ENCODE peak calls at places on chromosomes 11 and 22, in eight cellular contexts. S, D, B, E, J, R, C and W are unnamed samples.

GRCh38 chr11:59668188-59668949 is 468 bp downstream of the PATL1 start:
- DNase-seq in S (peak), D (no peak), B (peak), E (peak), J (peak), R (peak), C (peak), W (no peak)

GRCh38 chr22:27896251-27896650 is 22.8 kb downstream of the PITPNB start:
- DNase-seq in S (no peak), D (no peak), B (no peak), E (no peak), J (no peak), R (peak), C (no peak), W (no peak)

GRCh38 chr11:16669799-16670415 is 68.5 kb upstream of the C11orf58 start:
- DNase-seq in S (peak), D (no peak), B (no peak), E (peak), J (no peak), R (no peak), C (peak), W (no peak)

GRCh38 chr22:31504282-31504681 is 7.9 kb downstream of the SFI1 start:
- DNase-seq in S (peak), D (no peak), B (no peak), E (peak), J (no peak), R (no peak), C (no peak), W (no peak)

GRCh38 chr11:23555085-23555484 is 694.8 kb upstream of the CCDC179 start:
- DNase-seq in S (peak), D (no peak), B (no peak), E (peak), J (no peak), R (no peak), C (no peak), W (no peak)

GRCh38 chr11:102225689-102226562 is 91.4 kb upstream of the BIRC3 start:
- DNase-seq in S (peak), D (no peak), B (no peak), E (peak), J (no peak), R (no peak), C (no peak), W (no peak)

GRCh38 chr11:76690736-76691135 is 20.2 kb upstream of the LRRC32 start:
- DNase-seq in S (no peak), D (no peak), B (no peak), E (peak), J (no peak), R (no peak), C (no peak), W (no peak)

GRCh38 chr11:127733552-127733951 is 733.0 kb upstream of the KIRREL3 start:
- DNase-seq in S (no peak), D (no peak), B (no peak), E (no peak), J (no peak), R (no peak), C (no peak), W (no peak)

GRCh38 chr11:117550466-117550865 is 222.8 kb downstream of the CEP164 start:
- DNase-seq in S (no peak), D (no peak), B (no peak), E (no peak), J (no peak), R (no peak), C (no peak), W (no peak)

GRCh38 chr11:119188887-119189286 is 3.6 kb downstream of the NHERF4 start:
- DNase-seq in S (no peak), D (no peak), B (no peak), E (no peak), J (no peak), R (no peak), C (no peak), W (no peak)

GRCh38 chr22:40428796-40429195 is 58.4 kb downstream of the SGSM3 start:
- DNase-seq in S (no peak), D (no peak), B (no peak), E (no peak), J (no peak), R (no peak), C (no peak), W (no peak)

GRCh38 chr22:50396751-50397370 is 53.7 kb downstream of the PPP6R2 start:
- DNase-seq in S (no peak), D (no peak), B (no peak), E (no peak), J (no peak), R (no peak), C (no peak), W (no peak)

GRCh38 chr11:84291996-84292395 is 1005.8 kb upstream of the CCDC90B start:
- DNase-seq in S (peak), D (no peak), B (no peak), E (peak), J (no peak), R (no peak), C (no peak), W (no peak)

GRCh38 chr11:19576903-19577302 is 135.7 kb upstream of the NAV2 start:
- DNase-seq in S (no peak), D (no peak), B (no peak), E (no peak), J (no peak), R (no peak), C (no peak), W (no peak)

DNA sequence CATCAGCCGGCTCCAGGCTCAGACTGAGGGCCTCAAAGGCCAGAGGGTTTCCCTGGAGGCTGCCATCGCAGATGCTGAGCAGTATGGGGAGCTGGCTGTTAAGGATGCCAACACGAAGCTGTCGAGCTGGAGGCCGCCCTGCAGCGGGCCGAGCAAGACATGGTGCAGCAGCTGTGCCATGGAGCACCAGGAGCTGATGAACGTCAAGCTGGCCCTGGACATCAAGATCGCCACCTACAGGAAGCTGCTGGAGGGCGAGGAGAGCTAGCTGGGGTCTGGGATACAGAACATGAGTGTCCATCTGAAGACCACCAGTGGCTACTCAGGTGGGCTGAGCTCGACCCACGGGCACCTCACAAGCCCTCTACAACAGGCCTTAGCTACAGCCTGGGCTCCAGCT is 4.0 kb upstream of the SCUBE2 start:
- DNase-seq in S (no peak), D (no peak), B (no peak), E (no peak), J (no peak), R (no peak), C (no peak), W (no peak)
- TF ChIP-seq CTCF in S (no peak), D (no peak), B (no peak), E (no peak), J (no peak), R (no peak), C (peak), W (no peak)

DNA sequence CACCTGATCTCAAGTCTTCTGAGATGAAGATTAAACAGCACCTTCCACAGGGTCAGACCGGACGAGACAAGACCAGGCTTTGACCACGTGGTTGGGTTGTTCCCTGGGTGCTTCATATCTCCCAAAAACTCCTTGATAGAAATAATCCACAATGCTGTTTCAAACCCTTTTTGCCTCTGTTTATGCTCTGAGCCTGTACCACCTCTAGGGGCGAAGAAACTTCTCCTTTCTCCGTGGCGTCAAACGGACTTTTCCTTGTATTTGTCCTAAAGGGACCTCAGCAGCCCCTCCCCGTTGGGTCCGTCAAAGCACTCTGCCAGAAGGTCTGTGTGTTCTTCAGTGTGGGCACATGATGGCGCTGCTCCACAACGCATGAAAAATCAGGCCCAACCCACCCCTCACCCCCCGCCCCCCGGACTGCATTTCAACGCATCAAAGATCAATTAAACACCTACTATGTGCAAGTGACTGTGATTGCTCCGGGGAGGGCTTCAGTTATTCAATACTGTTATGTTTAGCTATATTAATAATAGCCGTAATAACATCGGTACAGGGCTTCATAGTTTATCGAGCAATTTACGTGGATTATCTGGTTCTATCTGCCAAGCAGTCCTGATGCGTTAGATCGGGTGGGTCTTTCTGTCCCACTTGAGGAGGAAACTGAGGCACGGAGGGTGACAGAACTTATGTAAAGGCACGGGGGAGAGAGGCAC is 17.3 kb upstream of the EIF3D start:
- DNase-seq in S (no peak), D (no peak), B (peak), E (peak), J (no peak), R (peak), C (peak), W (no peak)
- TF ChIP-seq CTCF in S (peak), D (no peak), B (peak), E (peak), J (no peak), R (peak), C (peak), W (peak)

GRCh38 chr11:47177229-47177845 is 658 bp upstream of the ARFGAP2 start:
- DNase-seq in S (peak), D (peak), B (peak), E (peak), J (peak), R (peak), C (no peak), W (peak)
- TF ChIP-seq CTCF in S (peak), D (peak), B (peak), E (peak), J (no peak), R (peak), C (peak), W (peak)

DNA sequence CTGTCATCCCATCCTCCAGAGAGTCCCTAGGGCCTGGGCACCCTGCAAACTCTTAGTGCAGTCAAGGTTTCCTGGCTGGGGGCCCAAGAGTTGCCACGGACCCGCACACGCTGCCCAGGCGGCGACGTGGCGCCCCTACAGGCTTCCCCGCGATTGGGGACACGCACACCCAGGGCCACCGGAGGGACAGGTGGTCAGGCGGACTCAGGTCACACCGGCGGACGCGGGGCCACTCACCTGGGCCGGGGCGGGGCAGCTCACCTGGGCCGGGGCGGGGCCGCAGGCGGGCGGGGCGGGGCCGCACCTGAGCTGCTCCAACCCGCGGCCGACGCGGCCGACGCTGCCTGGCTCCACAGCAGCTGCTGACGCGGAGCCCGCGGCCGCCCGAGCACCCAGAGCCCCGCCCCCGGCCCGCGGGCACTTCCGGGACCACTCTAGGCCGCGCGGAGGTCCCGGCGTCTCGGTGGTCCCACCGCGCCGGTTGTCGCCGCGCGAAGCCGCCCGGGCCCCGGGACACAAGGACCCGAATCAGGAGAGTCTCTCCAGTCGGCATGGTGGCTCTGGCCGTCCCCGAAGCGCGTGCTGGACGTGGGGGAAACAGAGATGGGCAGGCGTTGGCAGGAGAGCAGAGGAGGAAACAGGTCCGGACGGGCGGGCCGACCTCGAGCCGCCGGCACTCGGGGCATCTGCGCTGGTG is at the start of gene ZNF70:
- DNase-seq in S (peak), D (peak), B (peak), E (peak), J (peak), R (peak), C (no peak), W (peak)
- TF ChIP-seq CTCF in S (no peak), D (no peak), B (no peak), E (peak), J (no peak), R (no peak), C (no peak), W (peak)

DNA sequence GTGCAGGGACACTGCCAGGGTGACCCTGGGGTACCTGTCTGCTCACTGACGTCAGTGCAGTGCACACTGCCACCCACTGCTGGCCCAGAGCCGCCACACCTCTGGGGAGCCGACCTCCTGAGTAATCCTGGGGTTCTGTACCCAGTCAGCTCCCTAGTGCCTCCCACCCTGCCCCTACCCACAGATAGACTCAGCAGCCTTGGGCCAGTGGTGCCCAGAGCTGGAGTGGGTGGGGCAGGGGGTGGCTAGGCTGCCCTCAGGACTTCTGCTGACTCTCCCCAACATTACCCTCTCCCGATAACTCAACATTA is 5.8 kb downstream of the NRXN2 start:
- DNase-seq in S (no peak), D (no peak), B (no peak), E (no peak), J (no peak), R (no peak), C (no peak), W (no peak)
- TF ChIP-seq CTCF in S (no peak), D (no peak), B (no peak), E (no peak), J (no peak), R (no peak), C (peak), W (no peak)

DNA sequence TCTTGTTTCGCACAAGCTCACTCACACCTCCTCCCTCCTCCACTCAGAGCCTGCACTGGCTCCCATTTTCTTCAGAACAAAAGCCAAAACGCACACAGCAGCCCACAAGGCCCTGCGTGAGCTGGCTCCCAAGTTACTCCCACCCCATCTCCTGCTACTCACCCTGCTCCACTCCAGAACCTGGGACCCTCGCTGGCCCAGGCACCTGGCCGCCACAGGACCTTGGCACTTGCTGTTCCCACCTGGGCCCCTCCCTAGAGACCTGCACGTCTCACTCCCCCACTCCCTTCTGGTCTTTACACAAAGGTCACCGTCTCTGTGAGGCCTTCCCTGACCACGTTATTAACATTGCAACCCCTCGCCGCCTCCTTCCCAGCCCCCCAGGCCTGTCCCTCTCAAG is 945 bp upstream of the MFNG start:
- DNase-seq in S (no peak), D (no peak), B (no peak), E (no peak), J (no peak), R (no peak), C (no peak), W (no peak)
- TF ChIP-seq CTCF in S (no peak), D (no peak), B (no peak), E (no peak), J (no peak), R (no peak), C (no peak), W (no peak)

GRCh38 chr11:2122907-2123627 is 16.1 kb downstream of the IGF2 start:
- DNase-seq in S (no peak), D (no peak), B (no peak), E (no peak), J (no peak), R (no peak), C (no peak), W (no peak)
- TF ChIP-seq CTCF in S (no peak), D (no peak), B (no peak), E (no peak), J (no peak), R (no peak), C (peak), W (no peak)

GRCh38 chr11:2870460-2870859 is 15.1 kb downstream of the CDKN1C start:
- DNase-seq in S (no peak), D (no peak), B (no peak), E (no peak), J (no peak), R (no peak), C (no peak), W (no peak)
- TF ChIP-seq CTCF in S (peak), D (no peak), B (no peak), E (no peak), J (no peak), R (no peak), C (peak), W (peak)